ENCODE peak calls at places on chromosomes 16 and 17, in six cellular contexts. F is endothelial cell of umbilical vein, N is K562, Z is GM12878, W is HepG2, Q is A549. O is an unnamed sample.

GRCh38 chr17:27379863-27380533 is 76.2 kb upstream of the KSR1 start:
- DNase-seq in F (peak; percentile 73), N (peak; percentile 68), Z (no peak), W (no peak), Q (no peak), O (no peak)

GRCh38 chr16:66335704-66336329 is 30.7 kb upstream of the CDH5 start:
- DNase-seq in F (peak; percentile 43), N (no peak), Z (no peak), W (no peak), Q (no peak), O (no peak)

GRCh38 chr17:6313835-6314234 is 121.1 kb downstream of the AIPL1 start:
- DNase-seq in F (no peak), N (no peak), Z (no peak), W (no peak), Q (no peak), O (no peak)

GRCh38 chr17:488993-489757 is 136.6 kb upstream of the RPH3AL start:
- DNase-seq in F (peak; percentile 51), N (no peak), Z (no peak), W (peak; percentile 37), Q (no peak), O (peak; percentile 36)

GRCh38 chr17:5179003-5179402 is 12.7 kb downstream of the ZNF594 start:
- DNase-seq in F (no peak), N (no peak), Z (no peak), W (no peak), Q (no peak), O (no peak)

GRCh38 chr17:21513012-21513570 is 136.9 kb downstream of the KCNJ12 start:
- DNase-seq in F (peak; percentile 64), N (peak; percentile 88), Z (no peak), W (peak; percentile 64), Q (peak; percentile 97), O (peak; percentile 81)

GRCh38 chr16:85870159-85870558 is 28.8 kb upstream of the IRF8 start:
- DNase-seq in F (no peak), N (no peak), Z (no peak), W (no peak), Q (no peak), O (no peak)

GRCh38 chr16:47972246-47972985 is 183.4 kb downstream of the ABCC12 start:
- DNase-seq in F (no peak), N (no peak), Z (no peak), W (no peak), Q (no peak), O (no peak)

GRCh38 chr17:47315451-47316266 is 8.1 kb upstream of the EFCAB13 start:
- DNase-seq in F (peak; percentile 89), N (peak; percentile 55), Z (peak; percentile 48), W (peak; percentile 71), Q (peak; percentile 84), O (peak; percentile 77)

GRCh38 chr16:23827245-23827543 is 8.6 kb upstream of the PRKCB start:
- DNase-seq in F (no peak), N (no peak), Z (no peak), W (no peak), Q (no peak), O (peak; percentile 44)

GRCh38 chr17:37742762-37743611 is 1.9 kb downstream of the HNF1B start:
- DNase-seq in F (no peak), N (no peak), Z (no peak), W (peak; percentile 64), Q (peak; percentile 55), O (no peak)

GRCh38 chr17:37742114-37742761 is 2.6 kb downstream of the HNF1B start:
- DNase-seq in F (peak; percentile 31), N (no peak), Z (no peak), W (no peak), Q (peak; percentile 48), O (peak; percentile 18)

GRCh38 chr17:37743875-37744632 is 805 bp downstream of the HNF1B start:
- DNase-seq in F (no peak), N (no peak), Z (no peak), W (peak; percentile 61), Q (peak; percentile 68), O (no peak)

GRCh38 chr17:37744633-37744927 is 279 bp downstream of the HNF1B start:
- DNase-seq in F (no peak), N (no peak), Z (no peak), W (no peak), Q (peak; percentile 58), O (no peak)

GRCh38 chr17:37743612-37743874 is 1.3 kb downstream of the HNF1B start:
- DNase-seq in F (no peak), N (no peak), Z (no peak), W (peak; percentile 88), Q (peak; percentile 91), O (no peak)
- TF ChIP-seq POLR2A in F (no peak), N (no peak), Z (no peak), W (peak; percentile 55), Q (peak; percentile 25), O (no peak)

GRCh38 chr16:57462978-57463362 is 491 bp downstream of the POLR2C start:
- DNase-seq in F (peak; percentile 27), N (no peak), Z (no peak), W (no peak), Q (no peak), O (peak; percentile 34)

GRCh38 chr16:57468346-57468745 is 5.9 kb downstream of the POLR2C start:
- DNase-seq in F (no peak), N (no peak), Z (no peak), W (no peak), Q (no peak), O (no peak)

GRCh38 chr16:57464523-57464922 is 2.0 kb downstream of the POLR2C start:
- DNase-seq in F (no peak), N (no peak), Z (no peak), W (no peak), Q (no peak), O (no peak)

GRCh38 chr16:57462209-57462977 is at the start of gene POLR2C:
- DNase-seq in F (peak; percentile 87), N (peak; percentile 90), Z (peak; percentile 37), W (peak; percentile 80), Q (peak; percentile 85), O (peak; percentile 91)
- H3K4me3 ChIP-seq in F (peak within 1 kb of the TSS; percentile 85), N (peak within 1 kb of the TSS; percentile 64), Z (peak within 1 kb of the TSS; percentile 98), W (peak within 1 kb of the TSS; percentile 94), Q (peak within 1 kb of the TSS; percentile 82), O (peak within 1 kb of the TSS; percentile 95)

DNA sequence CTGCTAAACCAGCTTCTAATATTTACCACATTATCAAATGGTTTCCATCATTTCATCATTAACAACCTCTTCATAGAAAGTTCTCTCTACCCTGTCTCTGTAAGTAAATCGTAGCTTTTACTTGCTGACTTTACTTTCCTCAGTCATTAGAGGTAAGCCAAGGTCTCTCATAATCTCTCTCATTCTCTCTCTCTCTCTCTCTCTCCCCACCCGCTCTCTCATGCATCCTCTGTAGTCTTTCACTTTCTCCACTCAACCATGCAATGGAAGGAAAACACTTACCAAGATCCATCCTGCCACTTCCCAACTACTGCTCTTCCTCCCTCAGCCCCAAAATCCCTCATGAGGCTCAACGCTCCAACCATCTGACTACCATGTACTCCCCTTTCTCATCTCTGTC is 6.1 kb downstream of the CEP112 start:
- DNase-seq in F (no peak), N (no peak), Z (no peak), W (no peak), Q (no peak), O (no peak)
- TF ChIP-seq MYC in F (no peak), N (no peak), Z (no peak), W (no peak), Q (no peak), O (no peak)

GRCh38 chr17:79094261-79094660 is 19.6 kb downstream of the ENGASE start:
- DNase-seq in F (no peak), N (no peak), Z (no peak), W (no peak), Q (no peak), O (no peak)
- TF ChIP-seq POLR2A in F (no peak), N (no peak), Z (no peak), W (no peak), Q (no peak), O (no peak)

GRCh38 chr17:65246252-65246651 is 109.1 kb downstream of the RGS9 start:
- DNase-seq in F (no peak), N (no peak), Z (no peak), W (no peak), Q (no peak), O (no peak)

GRCh38 chr17:65254166-65254565 is 117.0 kb downstream of the RGS9 start:
- DNase-seq in F (no peak), N (no peak), Z (no peak), W (peak; percentile 32), Q (no peak), O (no peak)

GRCh38 chr17:65243838-65244237 is 106.7 kb downstream of the RGS9 start:
- DNase-seq in F (peak; percentile 17), N (no peak), Z (no peak), W (no peak), Q (no peak), O (no peak)

DNA sequence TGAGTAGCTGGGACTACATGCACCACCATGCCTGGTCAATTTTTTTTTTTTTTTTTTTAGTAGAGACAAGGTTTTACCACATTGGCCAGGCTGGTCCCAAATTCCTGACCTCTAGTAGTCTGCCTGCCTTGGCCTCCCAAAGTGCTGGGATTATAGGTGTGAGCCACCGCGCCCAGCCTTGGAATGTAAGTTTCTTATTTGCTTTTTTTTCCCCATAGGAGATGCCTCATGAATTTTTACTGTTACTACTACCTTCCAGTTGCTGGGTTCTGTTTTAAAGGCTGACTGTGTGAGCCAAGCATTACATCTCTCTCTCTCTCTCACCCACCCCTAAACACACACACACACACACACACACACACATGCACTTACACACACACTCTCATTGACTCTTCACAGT is 112.6 kb downstream of the RGS9 start:
- DNase-seq in F (no peak), N (no peak), Z (no peak), W (no peak), Q (no peak), O (no peak)
- H3K4me3 ChIP-seq in F (no peak overlapping the region), N (no peak overlapping the region), Z (no peak overlapping the region), W (no peak overlapping the region), Q (no peak overlapping the region), O (no peak overlapping the region)

GRCh38 chr16:27766166-27766925 is 216.4 kb downstream of the KATNIP start:
- DNase-seq in F (no peak), N (no peak), Z (no peak), W (no peak), Q (no peak), O (no peak)
- TF ChIP-seq MYC in F (no peak), N (no peak), Z (no peak), W (no peak), Q (no peak), O (no peak)

DNA sequence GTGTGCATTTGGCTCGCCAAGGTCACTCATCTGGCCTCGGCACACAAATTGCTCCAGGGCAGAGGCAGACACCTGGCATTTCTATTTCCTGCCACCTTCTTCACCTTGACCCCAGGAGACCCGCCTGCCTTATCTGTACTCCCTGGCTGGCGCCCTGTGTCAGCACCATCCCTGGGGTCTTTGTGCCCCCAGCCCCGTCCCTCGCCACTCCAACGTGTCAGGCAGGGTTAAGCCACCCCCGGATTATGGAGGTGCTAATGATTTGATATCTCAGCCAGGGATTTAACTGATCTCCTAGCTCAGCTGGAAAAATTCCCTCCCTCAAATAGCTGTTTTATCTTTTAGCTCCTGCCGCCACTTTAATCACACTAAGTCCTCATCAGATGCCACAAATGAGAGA is 26.4 kb upstream of the WFDC1 start:
- DNase-seq in F (no peak), N (no peak), Z (no peak), W (no peak), Q (no peak), O (no peak)
- TF ChIP-seq POLR2A in F (no peak), N (no peak), Z (no peak), W (no peak), Q (no peak), O (no peak)

O was measured in NB4.